ENCODE peak calls at places on chromosomes 7 and 10, in ten cellular contexts. I is HCT116, N is IMR-90, A is adrenal gland, L is HepG2, D is A549, T is heart left ventricle, W is thyroid gland, X is gastrocnemius medialis, Z is ovary. H is an unnamed sample.

GRCh38 chr7:115135769-115136410 is 214.0 kb downstream of the MDFIC start:
- DNase-seq in I (no peak), N (no peak), A (no peak), L (peak; percentile 44), D (no peak), T (no peak), W (no peak), X (no peak), Z (no peak), H (no peak)

GRCh38 chr7:26704786-26705185 is 159.6 kb downstream of the SKAP2 start:
- DNase-seq in I (no peak), N (peak; percentile 58), A (no peak), L (no peak), D (no peak), T (no peak), W (no peak), X (no peak), Z (no peak), H (no peak)

GRCh38 chr10:126387931-126388911 is at the start of gene ADAM12:
- DNase-seq in I (no peak), N (peak; percentile 68), A (peak; percentile 51), L (no peak), D (peak; percentile 18), T (peak; percentile 59), W (peak; percentile 30), X (no peak), Z (peak; percentile 83), H (no peak)

GRCh38 chr10:49509904-49510303 is 29.0 kb downstream of the ERCC6 start:
- DNase-seq in I (no peak), N (no peak), A (no peak), L (no peak), D (no peak), T (no peak), W (no peak), X (no peak), Z (no peak), H (no peak)

GRCh38 chr10:72831696-72832355 is 61.7 kb upstream of the OIT3 start:
- DNase-seq in I (no peak), N (peak; percentile 26), A (no peak), L (no peak), D (no peak), T (no peak), W (peak; percentile 2), X (no peak), Z (no peak), H (no peak)

GRCh38 chr7:66682350-66683093 is 53.8 kb downstream of the KCTD7 start:
- DNase-seq in I (no peak), N (peak; percentile 64), A (peak; percentile 74), L (no peak), D (no peak), T (peak; percentile 65), W (peak; percentile 13), X (no peak), Z (peak; percentile 68), H (no peak)

GRCh38 chr10:90421874-90422273 is 436.0 kb downstream of the HTR7 start:
- DNase-seq in I (no peak), N (no peak), A (no peak), L (no peak), D (no peak), T (no peak), W (no peak), X (no peak), Z (no peak), H (no peak)

GRCh38 chr10:21927601-21928000 is 75.9 kb downstream of the DNAJC1 start:
- DNase-seq in I (no peak), N (peak; percentile 77), A (no peak), L (no peak), D (no peak), T (no peak), W (no peak), X (no peak), Z (no peak), H (no peak)

GRCh38 chr7:92056276-92056675 is 78.0 kb downstream of the CYP51A1 start:
- DNase-seq in I (no peak), N (no peak), A (no peak), L (no peak), D (no peak), T (no peak), W (no peak), X (no peak), Z (no peak), H (no peak)

DNA sequence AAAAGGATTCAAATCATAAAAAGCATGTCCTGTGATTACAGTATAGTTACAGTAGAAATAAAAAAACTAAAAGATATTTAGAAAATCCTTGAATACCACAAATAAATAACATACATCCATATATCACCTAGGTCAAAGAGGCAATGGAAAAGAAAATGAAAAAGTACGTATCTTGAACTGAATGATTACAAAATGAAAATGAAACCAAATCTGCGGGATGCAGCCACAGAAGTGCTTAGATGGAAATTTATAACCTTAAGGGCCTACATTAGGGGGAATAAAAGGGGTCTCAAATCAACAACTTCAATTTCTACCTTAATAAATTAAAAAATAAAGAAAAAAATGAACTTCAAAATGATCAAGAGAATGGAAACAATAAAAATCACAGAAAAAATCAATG is 879.0 kb upstream of the CELF2 start:
- DNase-seq in I (no peak), N (no peak), A (no peak), L (no peak), D (no peak), T (no peak), W (no peak), X (no peak), Z (no peak), H (no peak)
- H3K4me3 ChIP-seq in I (no peak overlapping the region), N (no peak overlapping the region), A (peak overlapping the region; percentile 27), L (no peak overlapping the region), D (no peak overlapping the region), T (no peak overlapping the region), W (no peak overlapping the region), X (peak overlapping the region; percentile 31), Z (peak overlapping the region; percentile 10), H (no peak overlapping the region)

DNA sequence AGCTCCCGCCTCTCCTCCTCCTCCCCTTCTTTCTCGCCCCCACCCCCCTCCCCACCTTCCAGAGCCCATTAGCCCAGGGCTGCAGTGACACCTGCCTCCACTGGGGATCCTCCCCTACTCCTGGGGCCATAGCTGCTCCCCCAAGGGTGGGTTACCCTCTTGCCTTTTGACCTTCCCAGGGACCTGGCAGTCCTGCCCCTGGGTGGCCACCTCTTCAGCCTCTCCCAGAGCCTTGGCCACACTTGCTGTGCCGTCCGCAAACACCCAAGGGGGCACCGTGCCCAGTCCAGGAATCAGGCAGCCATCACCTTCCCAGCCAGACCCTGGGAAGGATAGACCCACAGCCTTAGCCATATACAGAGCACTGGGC is 19.8 kb upstream of the CLDN4 start:
- DNase-seq in I (no peak), N (no peak), A (no peak), L (no peak), D (no peak), T (no peak), W (no peak), X (no peak), Z (no peak), H (no peak)
- TF ChIP-seq POLR2A in I (no peak), N (no peak), A (no peak), L (no peak), D (no peak), T (no peak), W (no peak), X (no peak), Z (no peak), H (no peak)

GRCh38 chr7:55017841-55018240 is 976 bp upstream of the EGFR start:
- DNase-seq in I (no peak), N (no peak), A (no peak), L (no peak), D (no peak), T (no peak), W (peak; percentile 42), X (no peak), Z (no peak), H (no peak)
- H3K27ac ChIP-seq in I (no peak overlapping the region), N (no peak overlapping the region), A (peak overlapping the region; percentile 89), L (no peak overlapping the region), D (peak overlapping the region; percentile 98), T (peak overlapping the region; percentile 96), W (peak overlapping the region; percentile 97), X (peak overlapping the region; percentile 92), Z (peak overlapping the region; percentile 84), H (peak overlapping the region; percentile 95)

DNA sequence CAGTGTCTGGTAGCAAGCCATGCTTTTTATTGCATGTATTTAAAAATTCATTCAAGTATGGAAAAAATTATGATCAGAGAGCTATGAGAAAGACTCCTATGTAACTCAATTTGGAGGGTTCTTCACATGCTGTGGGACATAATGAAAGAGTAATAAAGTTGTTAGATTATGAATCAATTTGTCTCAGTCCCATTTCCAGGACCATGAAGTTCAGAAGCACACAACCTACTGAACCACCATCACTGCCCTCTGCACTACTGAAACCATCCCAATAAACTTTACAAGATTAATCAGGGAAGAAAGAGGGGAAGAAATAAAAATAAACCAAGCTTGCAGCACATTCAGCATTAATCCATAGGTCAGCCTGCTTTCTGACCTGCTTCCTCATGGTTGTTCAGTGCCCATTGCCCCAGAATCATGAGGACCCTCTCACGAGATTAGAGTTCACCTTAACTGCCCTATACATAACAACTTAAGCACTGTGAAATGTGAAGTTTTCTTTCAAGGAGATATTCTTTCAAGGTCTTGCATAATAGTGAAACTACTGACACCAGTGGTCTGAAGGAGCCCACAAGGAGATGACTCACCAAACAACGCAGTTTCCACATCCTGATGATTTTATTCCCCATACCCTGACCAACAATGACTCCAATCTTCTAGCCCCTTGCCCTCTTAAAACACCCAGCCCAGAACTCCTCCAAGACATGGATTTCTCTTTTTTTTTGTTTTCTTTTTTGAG is 171.5 kb upstream of the ADCY1 start:
- DNase-seq in I (no peak), N (peak; percentile 31), A (no peak), L (no peak), D (no peak), T (no peak), W (no peak), X (no peak), Z (no peak), H (no peak)
- H3K4me3 ChIP-seq in I (no peak overlapping the region), N (no peak overlapping the region), A (no peak overlapping the region), L (no peak overlapping the region), D (no peak overlapping the region), T (no peak overlapping the region), W (no peak overlapping the region), X (no peak overlapping the region), Z (no peak overlapping the region), H (no peak overlapping the region)

GRCh38 chr10:102424916-102425315 is 4.3 kb downstream of the FBXL15 start:
- DNase-seq in I (no peak), N (no peak), A (no peak), L (no peak), D (no peak), T (no peak), W (no peak), X (no peak), Z (peak; percentile 35), H (no peak)
- TF ChIP-seq POLR2A in I (no peak), N (no peak), A (no peak), L (no peak), D (no peak), T (no peak), W (no peak), X (no peak), Z (no peak), H (no peak)

GRCh38 chr10:71769279-71769823 is 4.0 kb downstream of the VSIR start:
- DNase-seq in I (no peak), N (peak; percentile 31), A (no peak), L (no peak), D (no peak), T (peak; percentile 30), W (no peak), X (no peak), Z (no peak), H (no peak)
- H3K27ac ChIP-seq in I (no peak overlapping the region), N (peak overlapping the region; percentile 66), A (peak overlapping the region; percentile 81), L (no peak overlapping the region), D (peak overlapping the region; percentile 98), T (peak overlapping the region; percentile 98), W (peak overlapping the region; percentile 85), X (peak overlapping the region; percentile 86), Z (peak overlapping the region; percentile 87), H (peak overlapping the region; percentile 86)